ENCODE peak calls at places on chromosomes 2 and 18, in five cellular contexts. S, K, X, G and L are unnamed samples.

GRCh38 chr2:127106998-127107621 is at the start of gene BIN1:
- DNase-seq in S (peak; percentile 80), K (peak; percentile 72), X (peak; percentile 94), G (peak; percentile 90), L (peak; percentile 93)

GRCh38 chr2:203870481-203870880 is 2.9 kb downstream of the CTLA4 start:
- DNase-seq in S (no peak), K (no peak), X (no peak), G (no peak), L (no peak)

GRCh38 chr2:158142568-158143332 is 41.1 kb downstream of the UPP2 start:
- DNase-seq in S (no peak), K (no peak), X (peak; percentile 22), G (peak; percentile 96), L (no peak)

GRCh38 chr2:29443086-29443485 is 327.9 kb downstream of the CLIP4 start:
- DNase-seq in S (no peak), K (no peak), X (no peak), G (no peak), L (no peak)

GRCh38 chr2:86044045-86044444 is 61.6 kb downstream of the POLR1A start:
- DNase-seq in S (peak; percentile 58), K (no peak), X (no peak), G (no peak), L (no peak)

GRCh38 chr2:171345971-171346722 is 87.6 kb downstream of the METTL8 start:
- DNase-seq in S (no peak), K (no peak), X (no peak), G (no peak), L (no peak)

GRCh38 chr2:215668329-215668728 is 232.5 kb upstream of the FN1 start:
- DNase-seq in S (no peak), K (no peak), X (no peak), G (no peak), L (no peak)

GRCh38 chr2:239824866-239825704 is 200.1 kb downstream of the NDUFA10 start:
- DNase-seq in S (peak; percentile 40), K (no peak), X (no peak), G (no peak), L (no peak)

GRCh38 chr18:8910186-8910585 is 192.3 kb upstream of the NDUFV2 start:
- DNase-seq in S (no peak), K (no peak), X (no peak), G (no peak), L (no peak)

GRCh38 chr2:237564526-237565131 is 1.7 kb upstream of the PRLH start:
- DNase-seq in S (no peak), K (no peak), X (no peak), G (no peak), L (no peak)

GRCh38 chr2:167196461-167197252 is 308.4 kb downstream of the XIRP2 start:
- DNase-seq in S (no peak), K (no peak), X (peak; percentile 35), G (no peak), L (no peak)

GRCh38 chr2:147030966-147031760 is 813.7 kb upstream of the ACVR2A start:
- DNase-seq in S (no peak), K (no peak), X (no peak), G (no peak), L (no peak)

GRCh38 chr2:71291398-71291797 is 40.2 kb upstream of the ZNF638 start:
- DNase-seq in S (no peak), K (no peak), X (no peak), G (no peak), L (no peak)

GRCh38 chr2:42117923-42118758 is 51.0 kb upstream of the EML4 start:
- DNase-seq in S (no peak), K (no peak), X (peak; percentile 32), G (peak; percentile 90), L (no peak)

GRCh38 chr18:57333941-57334340 is 18.4 kb upstream of the ST8SIA3 start:
- DNase-seq in S (no peak), K (no peak), X (no peak), G (peak; percentile 37), L (no peak)

GRCh38 chr2:201129044-201129505 is 13.1 kb downstream of the CFLAR start:
- DNase-seq in S (no peak), K (no peak), X (no peak), G (peak; percentile 55), L (no peak)

GRCh38 chr2:24910245-24910644 is 9.8 kb downstream of the ADCY3 start:
- DNase-seq in S (no peak), K (no peak), X (no peak), G (no peak), L (no peak)

GRCh38 chr18:79169958-79170555 is 100.9 kb downstream of the ATP9B start:
- DNase-seq in S (no peak), K (no peak), X (peak; percentile 65), G (peak; percentile 81), L (no peak)

GRCh38 chr18:76476665-76477561 is 18.1 kb downstream of the ZNF516 start:
- DNase-seq in S (no peak), K (no peak), X (no peak), G (peak; percentile 72), L (no peak)
- TF ChIP-seq POLR2A in S (no peak), K (no peak), X (no peak), G (no peak), L (no peak)

GRCh38 chr18:77208969-77209368 is 40.7 kb upstream of the GALR1 start:
- DNase-seq in S (peak; percentile 65), K (no peak), X (peak; percentile 62), G (peak; percentile 76), L (no peak)
- TF ChIP-seq POLR2A in S (no peak), K (no peak), X (no peak), G (no peak), L (no peak)

GRCh38 chr2:213284105-213285090 is at the start of gene SPAG16:
- DNase-seq in S (peak; percentile 97), K (peak; percentile 93), X (peak; percentile 98), G (no peak), L (peak; percentile 91)
- TF ChIP-seq POLR2A in S (no peak), K (no peak), X (no peak), G (no peak), L (peak; percentile 56)

GRCh38 chr2:184504252-184504651 is 94.1 kb upstream of the ZNF804A start:
- DNase-seq in S (no peak), K (no peak), X (no peak), G (no peak), L (no peak)
- TF ChIP-seq POLR2A in S (no peak), K (no peak), X (no peak), G (no peak), L (no peak)

DNA sequence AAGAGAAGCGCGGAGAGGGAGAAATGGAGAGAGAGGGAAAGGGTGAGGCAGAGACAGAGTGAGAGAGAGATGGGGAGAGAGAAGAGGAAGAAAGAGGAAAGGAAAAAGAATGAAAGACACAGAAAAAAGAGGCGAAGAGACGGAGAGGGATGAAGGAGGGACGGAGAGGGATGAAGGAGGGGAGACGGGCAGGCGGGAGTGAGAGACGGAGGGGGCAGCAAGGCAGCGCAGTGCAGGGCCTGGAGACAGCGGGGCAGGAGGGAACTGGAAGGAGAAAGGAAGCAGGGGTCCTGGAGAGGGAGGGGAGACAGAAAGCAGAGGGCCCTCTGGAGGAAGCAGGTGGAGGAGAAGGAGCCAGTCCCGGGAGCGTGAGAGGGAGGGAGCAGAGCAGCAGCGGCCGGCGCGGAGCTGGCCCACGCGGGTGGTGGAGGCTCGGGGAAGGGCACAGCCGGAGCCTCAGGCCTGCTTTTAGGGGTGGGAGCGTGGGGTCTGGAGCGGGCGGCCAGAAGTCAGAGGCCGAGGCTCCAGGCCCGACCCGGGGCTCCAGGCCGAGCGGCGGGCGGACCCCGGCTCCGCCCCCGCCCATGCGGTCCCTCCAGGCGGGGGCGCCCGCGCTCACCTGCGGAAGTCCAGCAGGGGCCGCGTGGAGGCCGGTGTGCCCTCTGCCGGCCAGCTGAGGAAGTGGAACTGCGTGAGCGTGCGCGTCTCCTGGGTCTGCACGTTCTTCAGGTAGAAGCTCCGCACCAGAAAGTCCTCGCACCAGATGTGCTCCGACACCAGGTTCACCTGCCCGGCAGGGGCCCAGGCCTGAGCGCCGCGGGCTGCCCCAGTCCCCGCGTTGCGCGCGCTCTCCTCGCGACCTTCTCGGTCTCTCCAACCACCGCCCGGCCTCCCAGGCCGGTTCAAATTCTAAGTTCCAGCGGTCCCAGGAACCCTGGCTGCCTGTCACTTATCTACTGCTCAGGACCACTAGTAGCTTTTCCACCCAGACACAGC is 14.5 kb downstream of the PTPRN start:
- DNase-seq in S (peak; percentile 87), K (peak; percentile 73), X (peak; percentile 85), G (peak; percentile 89), L (peak; percentile 87)
- TF ChIP-seq POLR2A in S (no peak), K (no peak), X (peak; percentile 25), G (peak; percentile 53), L (peak; percentile 28)

GRCh38 chr2:66438498-66439290 is 3.8 kb downstream of the MEIS1 start:
- DNase-seq in S (no peak), K (no peak), X (no peak), G (no peak), L (no peak)

GRCh38 chr2:66437601-66438497 is 2.9 kb downstream of the MEIS1 start:
- DNase-seq in S (no peak), K (no peak), X (peak; percentile 43), G (no peak), L (no peak)

GRCh38 chr2:66440692-66441091 is 5.8 kb downstream of the MEIS1 start:
- DNase-seq in S (peak; percentile 54), K (no peak), X (peak; percentile 82), G (no peak), L (no peak)

GRCh38 chr2:66440011-66440542 is 5.2 kb downstream of the MEIS1 start:
- DNase-seq in S (no peak), K (no peak), X (no peak), G (no peak), L (no peak)

GRCh38 chr2:66439291-66440010 is 4.5 kb downstream of the MEIS1 start:
- DNase-seq in S (peak; percentile 57), K (no peak), X (no peak), G (no peak), L (peak; percentile 14)
- TF ChIP-seq POLR2A in S (no peak), K (no peak), X (no peak), G (no peak), L (no peak)

DNA sequence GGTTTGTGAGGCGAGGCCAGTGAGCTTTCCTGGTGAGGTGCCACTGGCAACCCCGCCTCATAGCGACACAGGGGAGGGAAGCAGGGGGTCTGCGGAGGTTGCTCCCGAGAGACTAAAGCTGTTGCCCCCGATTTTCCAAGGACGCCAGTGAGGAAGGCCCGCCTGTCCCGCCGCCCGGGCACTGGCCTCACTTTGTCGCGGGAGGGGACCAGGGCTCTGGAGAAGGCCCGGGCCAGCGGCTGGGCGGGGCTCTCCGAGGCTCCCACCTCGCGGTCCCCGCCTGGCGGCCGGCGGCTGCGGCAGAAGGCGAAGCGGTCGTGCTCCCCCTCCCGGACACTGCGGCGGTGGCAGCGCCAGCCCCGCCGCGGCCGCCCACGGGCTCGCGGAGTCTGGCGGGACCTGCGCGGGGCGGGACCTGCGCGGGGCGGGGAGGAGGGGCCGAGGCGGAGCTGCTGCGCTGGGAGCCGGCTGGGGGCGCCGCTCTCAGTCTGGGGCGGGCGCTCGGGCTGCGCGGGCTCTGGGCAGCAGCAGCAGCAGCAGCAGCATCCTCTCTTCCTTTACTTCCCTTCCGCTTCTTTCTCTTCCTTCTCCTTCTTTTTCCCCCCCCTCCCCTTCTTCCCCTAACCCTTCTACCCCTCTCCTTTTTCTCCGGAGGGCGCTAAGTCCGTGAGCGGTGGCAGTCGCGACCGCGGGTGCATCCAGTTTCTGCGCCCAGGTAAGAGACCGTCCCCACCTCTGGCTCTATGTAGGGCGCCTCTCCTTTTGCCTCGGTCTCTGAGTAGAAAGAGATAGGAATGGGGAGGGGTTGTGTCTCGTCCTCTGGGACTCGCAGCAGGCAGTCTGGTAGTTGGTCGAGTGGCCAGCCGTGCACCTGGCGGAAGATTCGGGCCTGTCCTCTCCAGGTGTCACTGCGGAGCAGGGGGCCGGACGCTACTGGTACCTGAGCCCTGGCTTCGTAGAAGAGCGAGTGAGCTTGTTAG is at the start of gene MAP2:
- DNase-seq in S (peak; percentile 84), K (peak; percentile 55), X (peak; percentile 84), G (peak; percentile 76), L (peak; percentile 77)
- TF ChIP-seq POLR2A in S (no peak), K (no peak), X (peak; percentile 28), G (no peak), L (peak; percentile 18)

GRCh38 chr2:162343824-162344616 is at the start of gene GCA:
- DNase-seq in S (peak; percentile 99), K (peak; percentile 96), X (peak; percentile 98), G (peak; percentile 94), L (peak; percentile 87)
- TF ChIP-seq POLR2A in S (no peak), K (no peak), X (no peak), G (peak; percentile 32), L (peak; percentile 61)